ENCODE peak calls at places on chromosome 22, in nine cellular contexts. T is mucosa of descending colon, W is kidney epithelial cell, Q is GM06990, G is GM23338, M is upper lobe of right lung, H is heart left ventricle, O is HL-60, K is astrocyte of the spinal cord. Z is an unnamed sample.

GRCh38 chr22:43136255-43136654 is 6.9 kb downstream of the MCAT start:
- DNase-seq in O (no peak), M (no peak), H (peak; percentile 40), W (no peak), K (peak; percentile 23), T (no peak), Q (no peak), G (peak; percentile 74), Z (no peak)

GRCh38 chr22:39518996-39519680 is 1.2 kb upstream of the ATF4 start:
- DNase-seq in W (no peak), M (no peak), K (peak; percentile 64), G (no peak), H (no peak), O (no peak), T (no peak), Q (no peak), Z (no peak)

GRCh38 chr22:46737976-46738641 is at the start of gene CERK:
- DNase-seq in W (no peak), H (peak; percentile 86), G (peak; percentile 61), M (peak; percentile 85), T (peak; percentile 75), O (peak; percentile 43), K (peak; percentile 75), Q (peak; percentile 71), Z (no peak)

GRCh38 chr22:45684169-45684568 is 12.5 kb downstream of the ATXN10 start:
- DNase-seq in K (peak; percentile 45), M (no peak), G (no peak), Q (no peak), H (no peak), T (no peak), W (no peak), O (no peak), Z (no peak)

GRCh38 chr22:19090183-19090582 is 32.0 kb downstream of the DGCR2 start:
- DNase-seq in M (no peak), O (no peak), Q (no peak), G (no peak), W (no peak), T (no peak), K (no peak), H (no peak), Z (no peak)

GRCh38 chr22:28783786-28784671 is 11.5 kb downstream of the CCDC117 start:
- DNase-seq in T (peak; percentile 48), G (no peak), Q (no peak), H (no peak), W (no peak), M (no peak), K (no peak), O (no peak), Z (no peak)

GRCh38 chr22:40265783-40266182 is 80.5 kb upstream of the ADSL start:
- DNase-seq in G (no peak), K (no peak), M (no peak), T (no peak), Q (no peak), H (no peak), O (peak; percentile 33), W (no peak), Z (no peak)

GRCh38 chr22:37018815-37019308 is 385 bp downstream of the TST start:
- DNase-seq in G (peak; percentile 70), Q (no peak), W (no peak), O (peak; percentile 54), H (peak; percentile 53), T (peak; percentile 84), M (peak; percentile 83), K (peak; percentile 52), Z (no peak)

DNA sequence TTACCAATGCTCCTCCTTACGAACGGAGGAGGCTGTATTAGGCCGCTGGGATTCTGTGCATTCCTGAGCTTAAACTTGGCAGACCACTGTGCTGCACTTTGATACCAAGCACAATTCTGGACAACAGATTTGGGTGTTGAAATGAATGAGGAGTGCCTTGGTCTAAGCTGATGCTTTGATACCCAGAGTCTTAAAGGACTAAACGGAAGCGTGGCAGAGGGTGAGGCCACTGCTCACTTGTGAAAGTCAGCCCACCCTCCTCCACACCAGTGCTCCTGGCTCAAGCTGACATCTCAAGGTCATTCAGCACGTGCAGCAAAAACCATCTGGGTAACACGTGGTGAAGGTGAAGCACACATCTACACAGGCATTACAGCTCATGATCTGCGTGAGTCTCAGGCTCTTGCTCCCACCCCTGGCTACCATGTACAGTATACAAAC is 85.9 kb downstream of the MICAL3 start:
- DNase-seq in G (no peak), W (no peak), M (no peak), O (no peak), Q (no peak), T (no peak), K (no peak), H (no peak), Z (no peak)
- TF ChIP-seq CTCF in G (no peak), W (no peak), M (no peak), O (no peak), Q (no peak), T (no peak), K (no peak), H (no peak), Z (no peak)

GRCh38 chr22:20423636-20424511 is 13.8 kb downstream of the SCARF2 start:
- DNase-seq in M (peak; percentile 60), O (no peak), W (no peak), G (no peak), K (no peak), H (no peak), Q (no peak), T (no peak), Z (no peak)

GRCh38 chr22:20424553-20424936 is 13.1 kb downstream of the SCARF2 start:
- DNase-seq in Q (no peak), M (no peak), H (no peak), W (no peak), T (no peak), O (no peak), G (no peak), K (no peak), Z (no peak)

GRCh38 chr22:20425821-20426615 is 11.6 kb downstream of the SCARF2 start:
- DNase-seq in T (no peak), H (no peak), O (no peak), Q (no peak), K (no peak), W (no peak), G (peak; percentile 66), M (no peak), Z (no peak)

GRCh38 chr22:20422965-20423635 is 14.5 kb downstream of the SCARF2 start:
- DNase-seq in G (no peak), Q (no peak), T (no peak), O (no peak), M (peak; percentile 64), W (no peak), H (peak; percentile 78), K (no peak), Z (no peak)

DNA sequence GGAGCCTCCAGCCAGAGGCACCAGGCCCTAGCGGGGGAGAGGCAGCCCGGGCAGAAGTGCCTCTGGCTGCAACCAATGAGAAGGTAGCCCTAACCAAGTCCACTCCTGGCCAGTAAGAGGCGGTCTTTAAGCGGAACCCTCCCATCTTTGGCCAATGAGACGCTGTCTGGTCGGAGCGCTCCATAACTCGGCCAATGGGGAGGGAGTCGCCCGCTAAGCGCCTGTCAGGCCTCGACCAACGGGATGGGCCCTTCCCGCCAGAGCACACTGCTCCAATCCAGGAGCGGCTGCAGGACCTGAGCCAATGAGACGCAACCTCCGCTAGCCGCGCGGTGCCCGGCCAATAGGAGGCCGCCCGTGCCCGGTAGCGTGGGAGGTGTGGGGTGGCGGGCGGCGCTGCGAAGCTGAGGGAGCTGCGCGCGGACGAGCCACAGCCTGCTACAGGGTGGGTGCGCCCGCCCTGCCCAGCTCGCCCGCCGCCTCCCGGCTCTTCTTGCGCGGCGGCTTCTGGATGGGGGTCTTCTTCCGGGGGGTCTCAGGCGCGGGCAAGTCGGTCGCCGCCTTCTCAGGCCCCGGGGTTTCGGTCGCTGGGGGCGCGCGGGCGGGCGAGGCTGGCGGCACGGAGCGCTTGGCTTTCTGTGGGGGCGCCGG is 12.6 kb downstream of the SCARF2 start:
- DNase-seq in G (peak; percentile 94), Q (no peak), T (no peak), K (peak; percentile 67), H (peak; percentile 69), O (no peak), W (no peak), M (peak; percentile 62), Z (no peak)
- H3K4me3 ChIP-seq in G (peak overlapping the region; percentile 56), Q (no peak overlapping the region), T (no peak overlapping the region), K (no peak overlapping the region), H (peak overlapping the region; percentile 47), O (no peak overlapping the region), W (no peak overlapping the region), M (no peak overlapping the region), Z (no peak overlapping the region)

GRCh38 chr22:32820131-32820882 is 18.8 kb downstream of the TIMP3 start:
- DNase-seq in K (no peak), W (no peak), G (no peak), H (no peak), O (no peak), Q (no peak), M (peak; percentile 19), T (no peak), Z (no peak)

GRCh38 chr22:32826537-32826936 is 25.0 kb downstream of the TIMP3 start:
- DNase-seq in G (no peak), H (no peak), W (no peak), K (no peak), T (no peak), Q (no peak), M (no peak), O (no peak), Z (no peak)

GRCh38 chr22:32824531-32825315 is 23.2 kb downstream of the TIMP3 start:
- DNase-seq in M (no peak), H (no peak), O (no peak), Q (no peak), G (no peak), K (no peak), W (no peak), T (no peak), Z (no peak)

GRCh38 chr22:32822188-32822877 is 20.8 kb downstream of the TIMP3 start:
- DNase-seq in K (no peak), G (no peak), H (no peak), Q (no peak), M (no peak), W (no peak), T (no peak), O (no peak), Z (no peak)

GRCh38 chr22:32823024-32823730 is 21.7 kb downstream of the TIMP3 start:
- DNase-seq in T (peak; percentile 70), Q (no peak), K (peak; percentile 45), W (no peak), M (no peak), H (no peak), G (peak; percentile 92), O (peak; percentile 8), Z (peak; percentile 19)
- TF ChIP-seq CTCF in T (peak; percentile 16), Q (peak; percentile 66), K (peak; percentile 63), W (peak; percentile 59), M (peak; percentile 41), H (peak; percentile 60), G (peak; percentile 66), O (peak; percentile 47), Z (peak; percentile 67)

DNA sequence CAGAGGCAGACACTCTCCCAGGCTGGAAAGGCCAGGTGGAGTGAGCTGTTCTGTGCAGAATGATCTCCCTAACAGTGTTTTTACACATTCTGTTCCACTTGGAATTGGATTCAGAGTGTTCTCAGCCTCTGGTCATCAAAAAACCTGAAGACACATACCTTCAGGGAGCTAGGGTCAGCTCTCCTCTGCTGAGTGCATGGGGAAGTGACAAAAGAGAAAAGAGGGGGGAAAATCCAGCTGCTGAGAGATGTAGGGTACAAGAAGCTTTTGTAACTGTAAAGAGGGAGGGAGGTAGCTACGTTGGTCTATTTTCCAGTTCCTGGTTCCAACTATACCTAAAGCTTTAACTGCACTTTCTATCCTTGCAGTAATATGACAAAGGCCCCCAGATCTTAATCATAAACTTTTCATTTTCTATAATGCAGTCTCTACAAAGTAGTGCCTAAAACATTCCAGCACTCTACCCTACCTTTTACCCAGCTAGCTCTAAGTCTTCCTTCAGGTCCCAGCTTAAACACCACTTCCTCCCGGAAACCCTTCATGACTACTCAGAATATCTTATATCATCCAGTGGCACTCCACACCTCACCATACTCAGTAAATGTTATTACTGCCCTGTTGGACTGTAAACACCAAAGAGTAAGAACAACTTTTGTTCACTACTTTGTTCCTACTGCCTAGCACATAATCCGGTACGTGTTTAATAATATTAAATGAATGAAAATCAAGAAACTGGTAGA is 9.2 kb downstream of the MAPK1 start:
- DNase-seq in G (no peak), H (no peak), W (no peak), T (no peak), M (no peak), O (no peak), Q (no peak), K (no peak), Z (no peak)
- H3K4me3 ChIP-seq in G (no peak overlapping the region), H (no peak overlapping the region), W (no peak overlapping the region), T (no peak overlapping the region), M (no peak overlapping the region), O (no peak overlapping the region), Q (no peak overlapping the region), K (no peak overlapping the region), Z (no peak overlapping the region)

Z was measured in astrocyte of the cerebellum.